ENCODE peak calls at places on chromosomes 3 and 15, in nine cellular contexts. One of them, this sample, is unnamed.

GRCh38 chr15:60116456-60117089 is 112.5 kb downstream of the FOXB1 start:
- DNase-seq in posterior cingulate gyrus: no peak
- DNase-seq in T1000: no peak
- DNase-seq in ureter: no peak
- DNase-seq in endodermal cell: no peak
- DNase-seq in mucosa of gallbladder: no peak
- DNase-seq in Peyer's patch: no peak
- DNase-seq in neuronal stem cell: no peak
- DNase-seq in mucosa of descending colon: no peak
- DNase-seq in this sample: no peak

GRCh38 chr3:20575153-20575552 is 389.1 kb upstream of the SGO1 start:
- DNase-seq in posterior cingulate gyrus: no peak
- DNase-seq in T1000: no peak
- DNase-seq in ureter: no peak
- DNase-seq in endodermal cell: no peak
- DNase-seq in mucosa of gallbladder: no peak
- DNase-seq in Peyer's patch: no peak
- DNase-seq in neuronal stem cell: no peak
- DNase-seq in mucosa of descending colon: no peak
- DNase-seq in this sample: no peak

GRCh38 chr3:136546718-136547117 is 205.5 kb downstream of the STAG1 start:
- DNase-seq in posterior cingulate gyrus: no peak
- DNase-seq in T1000: no peak
- DNase-seq in ureter: no peak
- DNase-seq in endodermal cell: no peak
- DNase-seq in mucosa of gallbladder: no peak
- DNase-seq in Peyer's patch: no peak
- DNase-seq in neuronal stem cell: no peak
- DNase-seq in mucosa of descending colon: no peak
- DNase-seq in this sample: no peak

GRCh38 chr15:61227269-61228024 is 1.7 kb downstream of the RORA start:
- DNase-seq in posterior cingulate gyrus: peak
- DNase-seq in T1000: peak
- DNase-seq in ureter: peak
- DNase-seq in endodermal cell: peak
- DNase-seq in mucosa of gallbladder: peak
- DNase-seq in Peyer's patch: no peak
- DNase-seq in neuronal stem cell: peak
- DNase-seq in mucosa of descending colon: peak
- DNase-seq in this sample: peak

GRCh38 chr3:59920801-59921200 is 871.0 kb upstream of the CFAP20DC start:
- DNase-seq in posterior cingulate gyrus: no peak
- DNase-seq in T1000: no peak
- DNase-seq in ureter: no peak
- DNase-seq in endodermal cell: no peak
- DNase-seq in mucosa of gallbladder: no peak
- DNase-seq in Peyer's patch: no peak
- DNase-seq in neuronal stem cell: no peak
- DNase-seq in mucosa of descending colon: no peak
- DNase-seq in this sample: no peak

GRCh38 chr3:195119461-195120198 is 151.3 kb downstream of the XXYLT1 start:
- DNase-seq in posterior cingulate gyrus: peak
- DNase-seq in T1000: no peak
- DNase-seq in ureter: no peak
- DNase-seq in endodermal cell: peak
- DNase-seq in mucosa of gallbladder: no peak
- DNase-seq in Peyer's patch: no peak
- DNase-seq in neuronal stem cell: peak
- DNase-seq in mucosa of descending colon: no peak
- DNase-seq in this sample: no peak

GRCh38 chr3:32147509-32147908 is 41.1 kb downstream of the GPD1L start:
- DNase-seq in posterior cingulate gyrus: no peak
- DNase-seq in T1000: no peak
- DNase-seq in ureter: no peak
- DNase-seq in endodermal cell: peak
- DNase-seq in mucosa of gallbladder: no peak
- DNase-seq in Peyer's patch: no peak
- DNase-seq in neuronal stem cell: no peak
- DNase-seq in mucosa of descending colon: no peak
- DNase-seq in this sample: no peak

GRCh38 chr3:47476644-47477199 is 981 bp upstream of the SCAP start:
- DNase-seq in posterior cingulate gyrus: no peak
- DNase-seq in T1000: no peak
- DNase-seq in ureter: no peak
- DNase-seq in endodermal cell: no peak
- DNase-seq in mucosa of gallbladder: no peak
- DNase-seq in Peyer's patch: no peak
- DNase-seq in neuronal stem cell: no peak
- DNase-seq in mucosa of descending colon: no peak
- DNase-seq in this sample: no peak

GRCh38 chr3:10437272-10437994 is 68.0 kb downstream of the ATP2B2 start:
- DNase-seq in posterior cingulate gyrus: no peak
- DNase-seq in T1000: no peak
- DNase-seq in ureter: no peak
- DNase-seq in endodermal cell: no peak
- DNase-seq in mucosa of gallbladder: peak
- DNase-seq in Peyer's patch: peak
- DNase-seq in neuronal stem cell: no peak
- DNase-seq in mucosa of descending colon: peak
- DNase-seq in this sample: no peak

GRCh38 chr15:51879555-51879954 is 50.1 kb downstream of the TMOD3 start:
- DNase-seq in posterior cingulate gyrus: no peak
- DNase-seq in T1000: no peak
- DNase-seq in ureter: no peak
- DNase-seq in endodermal cell: no peak
- DNase-seq in mucosa of gallbladder: no peak
- DNase-seq in Peyer's patch: no peak
- DNase-seq in neuronal stem cell: no peak
- DNase-seq in mucosa of descending colon: no peak
- DNase-seq in this sample: no peak

GRCh38 chr3:166455724-166456123 is 618.5 kb upstream of the BCHE start:
- DNase-seq in posterior cingulate gyrus: no peak
- DNase-seq in T1000: peak
- DNase-seq in ureter: no peak
- DNase-seq in endodermal cell: no peak
- DNase-seq in mucosa of gallbladder: no peak
- DNase-seq in Peyer's patch: no peak
- DNase-seq in neuronal stem cell: no peak
- DNase-seq in mucosa of descending colon: no peak
- DNase-seq in this sample: no peak

GRCh38 chr3:44058022-44058867 is 183.4 kb upstream of the TOPAZ1 start:
- DNase-seq in posterior cingulate gyrus: no peak
- DNase-seq in T1000: peak
- DNase-seq in ureter: no peak
- DNase-seq in endodermal cell: peak
- DNase-seq in mucosa of gallbladder: no peak
- DNase-seq in Peyer's patch: peak
- DNase-seq in neuronal stem cell: no peak
- DNase-seq in mucosa of descending colon: no peak
- DNase-seq in this sample: peak

GRCh38 chr15:43517354-43518072 is at the start of gene MAP1A:
- DNase-seq in posterior cingulate gyrus: peak
- DNase-seq in T1000: peak
- DNase-seq in ureter: no peak
- DNase-seq in endodermal cell: peak
- DNase-seq in mucosa of gallbladder: no peak
- DNase-seq in Peyer's patch: no peak
- DNase-seq in neuronal stem cell: no peak
- DNase-seq in mucosa of descending colon: peak
- DNase-seq in this sample: peak

GRCh38 chr15:65068436-65068835 is 645 bp upstream of the RASL12 start:
- DNase-seq in posterior cingulate gyrus: no peak
- DNase-seq in T1000: no peak
- DNase-seq in ureter: no peak
- DNase-seq in endodermal cell: no peak
- DNase-seq in mucosa of gallbladder: no peak
- DNase-seq in Peyer's patch: no peak
- DNase-seq in neuronal stem cell: no peak
- DNase-seq in mucosa of descending colon: no peak
- DNase-seq in this sample: peak

GRCh38 chr3:24222165-24222805 is 272.4 kb downstream of the THRB start:
- DNase-seq in posterior cingulate gyrus: no peak
- DNase-seq in T1000: no peak
- DNase-seq in ureter: no peak
- DNase-seq in endodermal cell: no peak
- DNase-seq in mucosa of gallbladder: no peak
- DNase-seq in Peyer's patch: no peak
- DNase-seq in neuronal stem cell: no peak
- DNase-seq in mucosa of descending colon: no peak
- DNase-seq in this sample: no peak

GRCh38 chr3:40387001-40387894 is at the start of gene ENTPD3:
- DNase-seq in posterior cingulate gyrus: peak
- DNase-seq in T1000: no peak
- DNase-seq in ureter: no peak
- DNase-seq in endodermal cell: peak
- DNase-seq in mucosa of gallbladder: peak
- DNase-seq in Peyer's patch: peak
- DNase-seq in neuronal stem cell: peak
- DNase-seq in mucosa of descending colon: peak
- DNase-seq in this sample: peak

GRCh38 chr3:76436895-76437294 is 603.0 kb upstream of the ROBO2 start:
- DNase-seq in posterior cingulate gyrus: no peak
- DNase-seq in T1000: no peak
- DNase-seq in ureter: no peak
- DNase-seq in endodermal cell: no peak
- DNase-seq in mucosa of gallbladder: no peak
- DNase-seq in Peyer's patch: no peak
- DNase-seq in neuronal stem cell: no peak
- DNase-seq in mucosa of descending colon: no peak
- DNase-seq in this sample: no peak

GRCh38 chr3:66615643-66616301 is 115.0 kb upstream of the LRIG1 start:
- DNase-seq in posterior cingulate gyrus: no peak
- DNase-seq in T1000: no peak
- DNase-seq in ureter: no peak
- DNase-seq in endodermal cell: peak
- DNase-seq in mucosa of gallbladder: no peak
- DNase-seq in Peyer's patch: no peak
- DNase-seq in neuronal stem cell: no peak
- DNase-seq in mucosa of descending colon: no peak
- DNase-seq in this sample: no peak

GRCh38 chr3:183502782-183503181 is 52.7 kb downstream of the KLHL6 start:
- DNase-seq in posterior cingulate gyrus: peak
- DNase-seq in T1000: no peak
- DNase-seq in ureter: no peak
- DNase-seq in endodermal cell: peak
- DNase-seq in mucosa of gallbladder: no peak
- DNase-seq in Peyer's patch: peak
- DNase-seq in neuronal stem cell: no peak
- DNase-seq in mucosa of descending colon: peak
- DNase-seq in this sample: peak

GRCh38 chr3:46298871-46299607 is 54.9 kb upstream of the CCR2 start:
- DNase-seq in posterior cingulate gyrus: no peak
- DNase-seq in T1000: no peak
- DNase-seq in ureter: no peak
- DNase-seq in endodermal cell: no peak
- DNase-seq in mucosa of gallbladder: no peak
- DNase-seq in Peyer's patch: no peak
- DNase-seq in neuronal stem cell: no peak
- DNase-seq in mucosa of descending colon: no peak
- DNase-seq in this sample: no peak

GRCh38 chr3:119659584-119660291 is 651 bp downstream of the POPDC2 start:
- DNase-seq in posterior cingulate gyrus: no peak
- DNase-seq in T1000: no peak
- DNase-seq in ureter: no peak
- DNase-seq in endodermal cell: no peak
- DNase-seq in mucosa of gallbladder: no peak
- DNase-seq in Peyer's patch: no peak
- DNase-seq in neuronal stem cell: no peak
- DNase-seq in mucosa of descending colon: no peak
- DNase-seq in this sample: no peak

This sample was measured in frontal cortex.